ENCODE peak calls at places on chromosomes 2 and 18, in nine cellular contexts. T is GM19239, P is H4, U is fibroblast of mammary gland, L is trophoblast cell, J is WTC11, Q is AG08396, H is T-helper 17 cell, X is BJ. N is an unnamed sample.
A peak's percentile ranks its signal among the peaks of the same experiment; 100 is the strongest.

GRCh38 chr2:3805120-3805519 is 101.7 kb downstream of the DCDC2C start:
- DNase-seq in T (no peak), P (no peak), U (no peak), L (no peak), J (no peak), Q (no peak), H (no peak), X (no peak), N (no peak)

GRCh38 chr2:180405520-180405919 is 398.4 kb upstream of the CWC22 start:
- DNase-seq in T (no peak), P (no peak), U (no peak), L (no peak), J (no peak), Q (no peak), H (no peak), X (no peak), N (no peak)

GRCh38 chr2:34188464-34188863 is 589.4 kb upstream of the FAM98A start:
- DNase-seq in T (no peak), P (no peak), U (no peak), L (no peak), J (no peak), Q (no peak), H (no peak), X (no peak), N (no peak)

GRCh38 chr2:190031971-190032623 is 30.4 kb downstream of the MSTN start:
- DNase-seq in T (no peak), P (no peak), U (no peak), L (no peak), J (no peak), Q (no peak), H (no peak), X (no peak), N (no peak)

GRCh38 chr2:143616452-143616851 is 487.2 kb downstream of the ARHGAP15 start:
- DNase-seq in T (no peak), P (no peak), U (no peak), L (no peak), J (no peak), Q (no peak), H (no peak), X (no peak), N (no peak)

GRCh38 chr2:237900891-237901831 is 41.7 kb downstream of the RAMP1 start:
- DNase-seq in T (no peak), P (no peak), U (no peak), L (no peak), J (no peak), Q (no peak), H (no peak), X (no peak), N (no peak)

GRCh38 chr2:212618636-212619035 is 80.0 kb upstream of the ERBB4 start:
- DNase-seq in T (no peak), P (no peak), U (peak; percentile 34), L (peak; percentile 68), J (no peak), Q (no peak), H (no peak), X (no peak), N (peak; percentile 42)

GRCh38 chr2:203328735-203329549 is 748 bp downstream of the ABI2 start:
- DNase-seq in T (peak; percentile 40), P (peak; percentile 20), U (peak; percentile 35), L (peak; percentile 24), J (peak; percentile 50), Q (peak; percentile 78), H (peak; percentile 28), X (no peak), N (peak; percentile 30)

GRCh38 chr18:76538846-76539245 is 43.8 kb upstream of the ZNF516 start:
- DNase-seq in T (no peak), P (no peak), U (no peak), L (no peak), J (no peak), Q (no peak), H (no peak), X (no peak), N (no peak)

GRCh38 chr2:15721411-15722094 is 129.9 kb downstream of the DDX1 start:
- DNase-seq in T (no peak), P (no peak), U (no peak), L (no peak), J (no peak), Q (no peak), H (no peak), X (no peak), N (no peak)